ENCODE peak calls at places on chromosomes 7 and 10, in four cellular contexts. B is foreskin fibroblast, C is AG09309, V is IMR-90. S is an unnamed sample.

GRCh38 chr7:1575809-1576208 is 6.0 kb upstream of the PSMG3 start:
- DNase-seq in B (no peak), C (no peak), V (no peak), S (no peak)

GRCh38 chr7:105743351-105743812 is 133.0 kb downstream of the ATXN7L1 start:
- DNase-seq in B (no peak), C (no peak), V (peak), S (no peak)

GRCh38 chr7:133815677-133816210 is 311.4 kb upstream of the LRGUK start:
- DNase-seq in B (no peak), C (no peak), V (peak), S (no peak)

GRCh38 chr7:78179211-78179610 is 380.6 kb downstream of the PHTF2 start:
- DNase-seq in B (no peak), C (no peak), V (no peak), S (no peak)

GRCh38 chr7:37349979-37350590 is 98.6 kb downstream of the ELMO1 start:
- DNase-seq in B (no peak), C (no peak), V (no peak), S (no peak)

GRCh38 chr10:70378122-70378521 is 4.3 kb downstream of the LRRC20 start:
- DNase-seq in B (peak), C (peak), V (peak), S (peak)

GRCh38 chr7:136142583-136142982 is 165.4 kb upstream of the MTPN start:
- DNase-seq in B (no peak), C (no peak), V (no peak), S (no peak)

GRCh38 chr10:98224509-98224908 is 43.5 kb downstream of the LOXL4 start:
- DNase-seq in B (peak), C (no peak), V (peak), S (no peak)

GRCh38 chr10:108684431-108684830 is 1238.9 kb downstream of the XPNPEP1 start:
- DNase-seq in B (no peak), C (no peak), V (no peak), S (no peak)

GRCh38 chr10:79242620-79243152 is 104.6 kb upstream of the PPIF start:
- DNase-seq in B (peak), C (peak), V (peak), S (no peak)

GRCh38 chr10:121113385-121113696 is 262.2 kb downstream of the WDR11 start:
- DNase-seq in B (no peak), C (no peak), V (no peak), S (no peak)

GRCh38 chr7:21960922-21961321 is 15.2 kb upstream of the CDCA7L start:
- DNase-seq in B (peak), C (peak), V (peak), S (peak)

GRCh38 chr10:58782876-58783859 is 270.5 kb downstream of the BICC1 start:
- DNase-seq in B (peak), C (peak), V (peak), S (no peak)

GRCh38 chr7:45455662-45456061 is 118.5 kb upstream of the ADCY1 start:
- DNase-seq in B (no peak), C (no peak), V (no peak), S (no peak)

GRCh38 chr7:131431756-131432155 is 104.1 kb downstream of the MKLN1 start:
- DNase-seq in B (no peak), C (no peak), V (no peak), S (no peak)

GRCh38 chr10:57260175-57260574 is 899.1 kb upstream of the ZWINT start:
- DNase-seq in B (no peak), C (no peak), V (no peak), S (no peak)

GRCh38 chr7:35021445-35021844 is 15.8 kb downstream of the DPY19L1 start:
- DNase-seq in B (no peak), C (no peak), V (peak), S (no peak)

GRCh38 chr10:127157506-127158205 is 38.7 kb downstream of the INSYN2A start:
- DNase-seq in B (peak), C (no peak), V (peak), S (no peak)

GRCh38 chr7:137325927-137326326 is 17.6 kb downstream of the PTN start:
- DNase-seq in B (peak), C (no peak), V (no peak), S (no peak)

GRCh38 chr7:46558482-46559193 is 637.6 kb upstream of the IGFBP3 start:
- DNase-seq in B (peak), C (no peak), V (peak), S (no peak)

GRCh38 chr7:133313575-133313974 is 60.7 kb downstream of the EXOC4 start:
- DNase-seq in B (no peak), C (no peak), V (no peak), S (no peak)

GRCh38 chr10:71746344-71747037 is 26.8 kb downstream of the VSIR start:
- DNase-seq in B (peak), C (no peak), V (no peak), S (no peak)

GRCh38 chr10:100811752-100812750 is 66.7 kb downstream of the PAX2 start:
- DNase-seq in B (no peak), C (no peak), V (no peak), S (no peak)

DNA sequence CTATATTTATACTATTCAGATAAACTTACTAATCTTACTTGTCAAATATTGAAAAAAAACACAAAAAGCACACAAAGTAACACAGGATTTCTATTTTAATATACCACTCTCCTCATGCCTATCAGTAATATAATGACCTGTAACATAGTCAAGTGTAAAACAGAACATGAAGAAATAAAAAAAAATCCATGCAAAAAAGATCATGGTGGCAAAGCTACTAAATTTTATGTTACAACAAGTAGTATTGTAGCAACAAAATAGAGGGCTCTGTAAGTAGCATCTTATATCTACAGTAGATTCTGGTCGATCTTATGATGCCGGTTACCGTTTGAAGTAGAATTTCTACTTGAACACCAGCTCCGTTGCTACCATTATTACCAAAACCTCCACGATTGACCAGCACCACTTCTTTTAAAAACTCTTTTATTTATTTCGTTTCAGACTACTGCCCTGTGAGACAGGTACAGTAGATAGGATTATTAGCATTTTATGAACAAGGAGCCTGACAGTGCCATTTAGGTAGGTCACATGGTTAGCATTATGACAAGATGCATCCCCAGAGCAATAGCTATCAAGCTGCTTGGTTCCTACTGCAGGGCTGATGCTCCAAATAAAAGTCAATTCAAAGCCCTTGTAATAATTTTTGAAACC is 2.1 kb downstream of the CPED1 start:
- DNase-seq in B (peak), C (no peak), V (peak), S (no peak)
- H3K4me3 ChIP-seq in B (peak), C (peak), V (peak), S (no peak)

GRCh38 chr7:97421307-97421905 is 303.9 kb downstream of the SDHAF3 start:
- DNase-seq in B (no peak), C (no peak), V (no peak), S (no peak)

GRCh38 chr7:97419898-97420297 is 302.4 kb downstream of the SDHAF3 start:
- DNase-seq in B (no peak), C (no peak), V (no peak), S (no peak)

GRCh38 chr7:97422046-97422445 is 304.5 kb downstream of the SDHAF3 start:
- DNase-seq in B (no peak), C (no peak), V (no peak), S (no peak)

DNA sequence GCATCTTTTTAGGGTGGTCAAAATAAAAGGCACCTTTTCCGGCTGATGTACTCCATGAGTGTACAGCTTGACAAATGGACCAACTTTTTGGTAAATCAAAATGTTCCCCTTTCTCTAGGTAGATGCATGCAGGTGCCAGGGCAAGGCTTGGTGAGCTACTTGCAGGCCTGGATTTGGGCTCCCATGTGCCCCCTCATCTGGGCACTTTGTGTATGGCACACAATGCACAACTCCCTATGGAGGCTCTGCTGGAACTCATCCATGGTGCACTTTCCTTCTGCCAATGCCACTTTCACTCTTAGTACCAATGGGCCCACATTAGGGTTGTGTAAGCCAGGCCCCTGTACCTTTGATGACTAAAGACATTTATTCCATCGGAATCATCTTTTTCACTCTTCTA is 300.8 kb downstream of the SDHAF3 start:
- DNase-seq in B (no peak), C (no peak), V (no peak), S (no peak)
- TF ChIP-seq CTCF in B (no peak), C (no peak), V (no peak), S (no peak)

DNA sequence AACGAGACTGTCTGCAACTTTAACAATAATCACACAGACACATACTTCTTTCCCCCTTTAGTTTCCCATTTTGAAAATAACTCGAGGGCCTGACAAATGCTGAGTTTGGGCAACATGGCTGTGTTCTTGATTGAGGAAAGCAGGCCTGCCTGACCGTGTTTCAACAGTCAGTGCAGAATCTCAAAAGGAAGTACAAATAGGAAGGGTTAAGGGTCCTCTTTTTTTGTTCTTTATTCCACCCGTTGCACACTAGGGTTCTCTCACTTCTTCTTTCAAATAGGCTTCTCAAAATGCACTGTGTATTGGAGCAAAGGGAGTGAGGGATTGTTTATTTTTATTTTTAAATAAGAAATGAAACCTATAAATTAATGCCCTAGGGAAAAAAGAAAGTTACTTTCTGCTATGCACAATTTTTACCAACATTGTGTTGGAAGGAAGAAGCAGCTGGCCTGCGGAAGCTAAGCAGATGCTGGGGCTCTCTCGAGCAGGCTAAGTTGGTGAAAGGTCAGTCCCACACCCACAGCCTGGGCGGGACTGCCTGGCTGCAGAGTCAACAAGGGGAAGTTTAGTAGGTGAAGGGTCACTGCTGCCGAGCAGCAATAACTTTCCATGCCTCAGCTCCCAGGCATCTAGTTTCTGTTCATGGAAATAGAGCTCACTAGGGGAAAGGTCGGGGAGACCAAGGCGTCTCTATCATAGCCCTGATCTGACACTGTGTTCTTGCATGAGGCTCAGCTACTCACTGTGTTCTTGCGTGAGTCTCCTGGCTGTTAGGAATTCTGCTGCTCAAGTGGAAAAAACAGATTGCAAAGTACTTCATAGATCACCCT is 12.2 kb upstream of the PDK4 start:
- DNase-seq in B (peak), C (peak), V (peak), S (peak)
- H3K4me3 ChIP-seq in B (no peak), C (peak), V (no peak), S (no peak)

GRCh38 chr10:124742418-124743187 is 1.6 kb downstream of the FAM53B start:
- DNase-seq in B (peak), C (no peak), V (no peak), S (no peak)
- TF ChIP-seq CTCF in B (peak), C (peak), V (no peak), S (peak)

DNA sequence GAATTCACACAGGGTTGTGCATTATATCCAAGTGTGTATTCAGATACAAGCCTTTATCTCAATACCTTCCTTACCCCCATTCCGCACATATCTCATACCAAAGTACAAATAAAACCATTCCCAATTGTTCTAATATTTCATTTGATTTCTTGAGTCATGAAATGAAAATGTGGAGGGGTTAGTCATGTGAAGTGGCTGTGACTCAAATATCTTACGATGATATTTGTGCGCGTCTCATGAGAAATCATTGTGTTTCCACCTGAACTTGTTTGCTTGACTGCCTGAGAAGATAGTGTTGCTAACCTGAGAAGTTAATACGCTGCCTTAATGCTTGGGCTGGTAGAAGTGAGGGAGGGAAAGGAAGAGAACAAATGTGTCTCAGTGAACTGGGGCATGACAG is 7.0 kb upstream of the EPHA1 start:
- DNase-seq in B (peak), C (no peak), V (peak), S (no peak)
- H3K4me3 ChIP-seq in B (no peak), C (no peak), V (no peak), S (no peak)

GRCh38 chr10:77922551-77923179 is 3.9 kb downstream of the DLG5 start:
- DNase-seq in B (no peak), C (no peak), V (no peak), S (no peak)

GRCh38 chr10:77925410-77925794 is 1.2 kb downstream of the DLG5 start:
- DNase-seq in B (peak), C (no peak), V (peak), S (no peak)

GRCh38 chr10:77926566-77927342 is at the start of gene DLG5:
- DNase-seq in B (peak), C (no peak), V (peak), S (no peak)

GRCh38 chr10:77927343-77928256 is 1.0 kb upstream of the DLG5 start:
- DNase-seq in B (peak), C (no peak), V (no peak), S (no peak)

DNA sequence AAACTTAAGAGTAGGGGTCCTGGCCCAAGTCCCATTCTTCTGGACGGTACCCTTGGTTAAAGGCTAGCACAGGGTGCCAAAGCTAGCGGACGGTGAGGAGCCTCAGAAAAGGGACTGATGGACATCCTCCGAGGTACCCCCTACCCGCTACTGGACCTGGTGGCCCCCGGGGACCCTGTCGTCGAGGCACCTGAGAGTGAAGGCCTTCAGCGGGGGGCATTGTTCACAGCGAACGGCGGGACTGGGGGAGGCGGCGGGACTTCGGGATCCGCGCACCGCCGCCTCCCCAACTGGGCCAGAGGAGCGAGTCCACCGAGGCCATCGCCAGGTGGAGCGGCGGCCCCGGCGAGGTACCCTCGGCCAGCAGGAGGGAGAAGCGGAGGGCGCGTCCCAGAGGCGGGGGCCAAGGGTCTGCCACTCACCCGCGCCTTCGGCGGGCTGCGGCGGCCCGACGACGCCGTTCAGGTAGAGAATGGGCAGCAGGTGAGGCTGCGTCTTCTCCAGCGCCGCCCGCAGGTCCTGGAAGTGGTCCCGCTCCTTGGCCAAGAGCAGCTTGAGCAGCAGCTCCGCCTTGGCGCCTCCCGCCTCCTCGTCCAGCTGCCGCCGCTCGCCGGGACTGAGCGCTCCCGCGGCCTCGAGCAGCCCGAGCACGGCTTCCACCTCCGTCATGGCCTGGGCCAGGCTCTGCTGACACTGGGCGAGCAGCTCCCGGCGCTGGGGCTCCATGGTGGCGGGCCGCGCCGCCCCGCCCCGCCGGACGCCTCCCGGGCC is 575 bp downstream of the DLG5 start:
- DNase-seq in B (peak), C (no peak), V (no peak), S (no peak)
- TF ChIP-seq CTCF in B (no peak), C (no peak), V (no peak), S (peak)

GRCh38 chr7:65250216-65250615 is 123.4 kb upstream of the ZNF92 start:
- DNase-seq in B (no peak), C (no peak), V (no peak), S (no peak)
- H3K4me3 ChIP-seq in B (no peak), C (no peak), V (no peak), S (no peak)